ENCODE peak calls at places on chromosome 18, in seven cellular contexts. C, W, E, S, O, X and B are unnamed samples.
A peak's percentile ranks its signal among the peaks of the same experiment; 100 is the strongest.

GRCh38 chr18:48134609-48135008 is 204.2 kb upstream of the SMAD2 start:
- DNase-seq in E (no peak), S (no peak), O (no peak), C (no peak), W (no peak), X (no peak), B (no peak)

GRCh38 chr18:12703714-12704113 is 872 bp downstream of the PSMG2 start:
- DNase-seq in S (peak; percentile 12), X (no peak), C (no peak), O (no peak), E (peak; percentile 36), W (no peak), B (no peak)

GRCh38 chr18:58381676-58382411 is 247.0 kb downstream of the ALPK2 start:
- DNase-seq in W (no peak), E (no peak), S (no peak), O (no peak), C (no peak), X (no peak), B (no peak)

GRCh38 chr18:56913970-56914369 is 232.9 kb upstream of the BOD1L2 start:
- DNase-seq in C (no peak), W (no peak), S (no peak), O (no peak), E (no peak), X (no peak), B (no peak)

GRCh38 chr18:12659904-12660605 is 2.1 kb upstream of the SPIRE1 start:
- DNase-seq in X (peak; percentile 52), W (peak; percentile 41), E (peak; percentile 63), S (peak; percentile 58), C (peak; percentile 31), O (peak; percentile 56), B (peak; percentile 19)

GRCh38 chr18:332721-333513 is 65.1 kb upstream of the THOC1 start:
- DNase-seq in C (no peak), X (peak; percentile 27), O (no peak), E (peak; percentile 92), W (no peak), S (no peak), B (no peak)

GRCh38 chr18:76687271-76688006 is 134.9 kb upstream of the ZNF236 start:
- DNase-seq in C (no peak), E (no peak), X (peak; percentile 27), O (no peak), W (no peak), S (no peak), B (peak; percentile 14)

GRCh38 chr18:79791141-79791972 is 6.4 kb upstream of the KCNG2 start:
- DNase-seq in X (peak; percentile 88), O (no peak), C (peak; percentile 6), E (peak; percentile 99), S (no peak), W (no peak), B (no peak)

GRCh38 chr18:36850527-36851201 is 21.7 kb downstream of the KIAA1328 start:
- DNase-seq in O (no peak), S (no peak), W (no peak), E (peak; percentile 90), X (peak; percentile 71), C (no peak), B (no peak)

GRCh38 chr18:45890606-45891005 is 65.1 kb downstream of the SIGLEC15 start:
- DNase-seq in S (no peak), C (no peak), X (no peak), O (no peak), W (no peak), E (no peak), B (no peak)

GRCh38 chr18:2148823-2149222 is 422.5 kb downstream of the METTL4 start:
- DNase-seq in C (no peak), W (no peak), S (no peak), X (no peak), E (no peak), O (no peak), B (no peak)

GRCh38 chr18:70380915-70381896 is 92.4 kb downstream of the SOCS6 start:
- DNase-seq in S (peak; percentile 66), C (no peak), X (no peak), W (no peak), E (no peak), O (peak; percentile 57), B (no peak)

GRCh38 chr18:75659535-75660023 is 232.1 kb upstream of the SMIM21 start:
- DNase-seq in E (no peak), O (no peak), W (no peak), C (no peak), X (no peak), S (no peak), B (no peak)

GRCh38 chr18:46343456-46343855 is 239.3 kb downstream of the HAUS1 start:
- DNase-seq in E (no peak), S (no peak), W (no peak), O (no peak), C (no peak), X (no peak), B (no peak)

GRCh38 chr18:40852406-40852805 is 1102.6 kb upstream of the PIK3C3 start:
- DNase-seq in E (no peak), W (no peak), X (no peak), O (no peak), C (no peak), S (no peak), B (no peak)

GRCh38 chr18:62445386-62445917 is 77.4 kb upstream of the ZCCHC2 start:
- DNase-seq in E (no peak), S (no peak), W (no peak), O (no peak), X (no peak), C (no peak), B (no peak)

GRCh38 chr18:65769653-65770052 is 18.8 kb downstream of the CDH7 start:
- DNase-seq in X (no peak), S (no peak), C (no peak), E (no peak), W (no peak), O (no peak), B (no peak)

GRCh38 chr18:26454616-26455015 is 93.7 kb downstream of the KCTD1 start:
- DNase-seq in O (no peak), E (no peak), X (no peak), C (no peak), W (no peak), S (no peak), B (no peak)

GRCh38 chr18:71168576-71169145 is 879.8 kb downstream of the SOCS6 start:
- DNase-seq in X (no peak), O (no peak), W (no peak), E (no peak), S (no peak), C (no peak), B (no peak)

GRCh38 chr18:56001576-56001975 is 413.6 kb upstream of the TCF4 start:
- DNase-seq in C (no peak), X (peak; percentile 37), S (no peak), W (no peak), O (no peak), E (peak; percentile 20), B (no peak)

GRCh38 chr18:3528251-3528650 is 78.3 kb downstream of the TGIF1 start:
- DNase-seq in O (no peak), C (no peak), W (no peak), E (no peak), S (no peak), X (no peak), B (no peak)

GRCh38 chr18:42052137-42052708 is 97.2 kb downstream of the PIK3C3 start:
- DNase-seq in C (no peak), S (peak; percentile 1), X (no peak), O (no peak), E (peak; percentile 53), W (no peak), B (no peak)

GRCh38 chr18:30106356-30106755 is 936.2 kb downstream of the DSC3 start:
- DNase-seq in O (no peak), X (peak; percentile 11), S (no peak), W (no peak), E (no peak), C (no peak), B (no peak)

GRCh38 chr18:3008546-3008945 is 4.4 kb downstream of the LPIN2 start:
- DNase-seq in E (peak; percentile 45), X (no peak), C (no peak), O (no peak), S (no peak), W (no peak), B (no peak)

GRCh38 chr18:74511823-74512222 is 15.7 kb downstream of the CNDP2 start:
- DNase-seq in S (no peak), C (no peak), W (no peak), X (no peak), E (no peak), O (no peak), B (no peak)

GRCh38 chr18:64713284-64713683 is 564.4 kb upstream of the LINC00305 start:
- DNase-seq in X (no peak), C (no peak), O (no peak), S (no peak), E (no peak), W (no peak), B (no peak)

GRCh38 chr18:80172056-80172455 is 63.0 kb downstream of the ADNP2 start:
- DNase-seq in C (no peak), S (no peak), O (no peak), E (no peak), W (no peak), X (no peak), B (no peak)